ENCODE peak calls at places on chromosomes 2 and 18, in five cellular contexts. L is mesendoderm, Q is H7, E is MM.1S, B is upper lobe of right lung. D is an unnamed sample. For H3K36me3, the result is how much of the 10 kb centered on the place peaks cover.

GRCh38 chr18:67467188-67467587 is 49.3 kb downstream of the DSEL start:
- DNase-seq in L (peak), Q (no peak), E (no peak), B (no peak), D (no peak)

GRCh38 chr18:52339891-52340371 is at the start of gene DCC:
- DNase-seq in L (peak), Q (peak), E (peak), B (no peak), D (peak)

GRCh38 chr18:36179562-36180334 is 7.5 kb upstream of the MOCOS start:
- DNase-seq in L (no peak), Q (no peak), E (no peak), B (peak), D (no peak)

GRCh38 chr18:76496200-76496890 is 1.3 kb upstream of the ZNF516 start:
- DNase-seq in L (peak), Q (peak), E (no peak), B (peak), D (peak)

GRCh38 chr18:59446012-59446411 is 86.9 kb upstream of the LMAN1 start:
- DNase-seq in L (peak), Q (peak), E (no peak), B (no peak), D (no peak)

GRCh38 chr2:237601453-237602116 is 11.1 kb upstream of the RAB17 start:
- DNase-seq in L (peak), Q (peak), E (no peak), B (no peak), D (no peak)

GRCh38 chr18:11849845-11850747 is 1.1 kb upstream of the CHMP1B start:
- DNase-seq in L (peak), Q (no peak), E (peak), B (peak), D (peak)

GRCh38 chr2:173264603-173265366 is 89.9 kb upstream of the CDCA7 start:
- DNase-seq in L (peak), Q (no peak), E (no peak), B (no peak), D (no peak)

GRCh38 chr2:232523682-232524597 is 2.0 kb upstream of the CHRND start:
- DNase-seq in L (peak), Q (peak), E (no peak), B (no peak), D (no peak)

DNA sequence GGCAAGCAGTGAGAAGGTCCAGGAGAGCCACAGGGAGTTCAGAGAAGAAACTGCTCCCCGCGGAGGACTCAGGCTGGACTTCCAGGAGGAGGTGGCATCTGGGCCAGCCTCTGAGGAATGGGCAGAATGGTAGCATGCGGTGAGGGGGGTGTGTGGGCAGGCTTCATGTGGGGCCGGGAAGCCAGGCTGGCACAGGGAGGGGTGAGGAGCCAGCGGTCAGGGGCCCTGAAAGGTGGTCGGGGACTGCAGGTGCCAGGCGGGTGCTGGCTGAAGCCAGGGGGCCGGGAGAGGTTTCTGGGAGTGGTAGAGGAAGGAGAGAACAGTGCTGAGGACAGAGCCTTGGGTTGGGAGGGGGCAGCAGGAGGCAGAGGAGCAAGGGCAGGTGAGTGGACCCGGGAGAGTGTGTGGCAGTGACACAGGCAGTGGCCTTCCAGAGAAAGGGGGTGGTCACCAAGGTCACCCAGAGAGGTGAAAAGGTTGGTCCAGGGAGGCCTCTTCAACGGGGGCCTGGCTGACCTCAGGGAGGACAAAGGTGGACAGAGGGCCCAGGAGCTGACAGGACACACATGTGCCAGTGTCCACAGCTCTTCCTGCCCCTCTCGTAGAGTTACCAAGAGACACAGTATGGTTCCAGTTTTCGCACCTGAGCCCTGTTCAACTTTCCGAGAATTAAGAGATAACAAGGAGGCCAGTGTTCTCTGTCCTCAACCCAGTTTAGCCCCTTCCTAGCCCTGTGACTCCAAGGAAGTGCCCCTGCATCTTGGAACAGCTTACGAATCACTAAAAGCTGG is 101.2 kb upstream of the ASB18 start:
- DNase-seq in L (no peak), Q (no peak), E (no peak), B (no peak), D (no peak)
- H3K4me3 ChIP-seq in L (no peak), Q (no peak), E (peak), B (no peak), D (no peak)

DNA sequence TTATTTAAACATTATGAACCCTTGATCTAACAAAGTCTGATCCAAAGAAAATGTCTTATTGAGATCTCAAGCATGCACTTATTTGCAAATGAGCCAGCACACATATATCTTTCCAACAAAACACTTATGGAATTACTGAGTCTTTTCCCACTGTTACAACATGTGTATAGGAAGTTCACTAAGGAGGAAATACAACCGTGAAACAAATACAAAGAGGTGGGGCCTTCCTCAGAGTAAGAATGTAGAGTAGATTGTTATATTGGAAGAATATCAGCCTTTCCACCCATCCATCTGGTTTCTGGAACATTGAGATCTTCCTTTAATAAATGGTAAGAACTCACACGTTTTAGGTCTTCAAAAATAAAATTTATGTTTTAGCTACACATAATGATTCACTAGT is 51.6 kb downstream of the TTC21B start:
- DNase-seq in L (no peak), Q (no peak), E (no peak), B (no peak), D (no peak)
- H3K36me3 ChIP-seq in L (under half), Q (under half), E (under half), B (half or more), D (under half)

GRCh38 chr2:36409971-36410370 is 54.4 kb downstream of the CRIM1 start:
- DNase-seq in L (no peak), Q (no peak), E (no peak), B (no peak), D (no peak)
- H3K4me3 ChIP-seq in L (no peak), Q (no peak), E (no peak), B (no peak), D (no peak)

DNA sequence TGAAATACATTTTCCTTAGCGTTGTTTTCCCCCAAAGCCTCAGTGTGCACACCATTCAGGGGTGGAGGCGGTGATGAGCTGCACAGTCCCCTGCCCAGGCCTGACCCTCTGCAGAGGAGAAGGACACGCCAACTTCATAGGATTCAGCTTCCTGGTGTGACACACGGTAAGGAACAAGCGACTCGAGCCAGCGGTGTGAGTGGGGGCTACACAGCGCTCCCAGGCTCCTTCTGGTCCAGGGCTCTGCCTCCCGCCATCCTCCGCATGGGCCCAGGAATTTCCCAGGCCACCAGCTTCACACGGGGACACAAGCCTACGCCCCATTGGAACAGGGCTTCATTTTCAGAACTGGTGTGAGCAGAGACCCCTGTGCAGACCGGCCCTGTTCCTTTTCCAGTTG is 272.1 kb downstream of the HDAC4 start:
- DNase-seq in L (no peak), Q (no peak), E (no peak), B (no peak), D (no peak)
- H3K36me3 ChIP-seq in L (under half), Q (under half), E (under half), B (half or more), D (under half)

GRCh38 chr2:31137211-31138036 is 816 bp downstream of the GALNT14 start:
- DNase-seq in L (peak), Q (peak), E (peak), B (peak), D (peak)
- H3K4me3 ChIP-seq in L (peak), Q (peak), E (peak), B (peak), D (peak)

GRCh38 chr18:23972416-23972815 is 42.1 kb upstream of the TTC39C start:
- DNase-seq in L (no peak), Q (no peak), E (no peak), B (no peak), D (no peak)

GRCh38 chr18:23977709-23978483 is 36.7 kb upstream of the TTC39C start:
- DNase-seq in L (no peak), Q (no peak), E (no peak), B (no peak), D (no peak)

GRCh38 chr18:23982154-23983071 is 32.1 kb upstream of the TTC39C start:
- DNase-seq in L (no peak), Q (no peak), E (no peak), B (no peak), D (peak)

GRCh38 chr18:23981369-23981768 is 33.2 kb upstream of the TTC39C start:
- DNase-seq in L (no peak), Q (no peak), E (no peak), B (no peak), D (no peak)

GRCh38 chr18:23977103-23977502 is 37.5 kb upstream of the TTC39C start:
- DNase-seq in L (no peak), Q (no peak), E (no peak), B (no peak), D (no peak)
- H3K36me3 ChIP-seq in L (under half), Q (under half), E (under half), B (under half), D (under half)

GRCh38 chr18:37852464-37852863 is 286.9 kb upstream of the CELF4 start:
- DNase-seq in L (no peak), Q (no peak), E (no peak), B (no peak), D (no peak)

GRCh38 chr18:37847544-37847943 is 281.9 kb upstream of the CELF4 start:
- DNase-seq in L (no peak), Q (no peak), E (no peak), B (no peak), D (no peak)

GRCh38 chr18:37844209-37844970 is 278.8 kb upstream of the CELF4 start:
- DNase-seq in L (peak), Q (no peak), E (no peak), B (no peak), D (no peak)

GRCh38 chr18:37845498-37845897 is 279.9 kb upstream of the CELF4 start:
- DNase-seq in L (no peak), Q (no peak), E (no peak), B (no peak), D (no peak)

DNA sequence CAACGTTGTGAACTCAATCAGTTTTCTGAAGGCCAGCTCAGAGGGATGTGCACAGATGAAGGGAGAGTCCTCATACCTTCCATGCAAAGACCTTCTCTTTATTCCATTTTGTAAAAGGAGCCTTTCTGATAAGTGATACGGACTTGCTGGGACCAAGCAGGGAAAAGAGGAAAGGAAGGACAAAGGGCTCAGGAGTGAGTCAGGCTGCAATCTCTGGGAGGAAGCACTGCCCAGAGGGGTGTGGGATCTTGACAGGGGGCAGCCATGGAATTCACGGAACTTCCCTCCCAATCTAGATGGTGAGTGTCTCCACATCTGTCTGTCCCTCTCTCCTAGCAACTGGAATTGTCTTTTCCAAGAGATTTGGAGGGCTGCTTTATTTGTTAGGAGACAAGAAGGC is 281.4 kb upstream of the CELF4 start:
- DNase-seq in L (peak), Q (no peak), E (no peak), B (no peak), D (no peak)
- H3K4me3 ChIP-seq in L (no peak), Q (no peak), E (no peak), B (no peak), D (no peak)